ENCODE peak calls at places on chromosomes 16 and 17, in eight cellular contexts. N, W, S, D, U, I, H and G are unnamed samples.

GRCh38 chr17:30376621-30377452 is 1.9 kb upstream of the CPD start:
- DNase-seq in W (no peak), N (peak), H (peak), U (peak), S (no peak), I (peak), D (peak), G (no peak)

GRCh38 chr16:53781023-53781605 is 77.2 kb downstream of the FTO start:
- DNase-seq in N (no peak), I (no peak), S (no peak), H (no peak), U (no peak), W (no peak), D (no peak), G (no peak)

GRCh38 chr17:60600490-60601431 is 768 bp downstream of the PPM1D start:
- DNase-seq in N (peak), H (peak), D (peak), S (peak), I (peak), U (peak), W (peak), G (peak)

GRCh38 chr16:3587547-3588110 is 10.4 kb upstream of the NLRC3 start:
- DNase-seq in U (no peak), W (no peak), H (no peak), S (no peak), I (no peak), N (no peak), D (no peak), G (no peak)

GRCh38 chr17:5513610-5514009 is 27.2 kb downstream of the MIS12 start:
- DNase-seq in I (no peak), S (no peak), H (no peak), W (no peak), U (no peak), D (no peak), N (no peak), G (no peak)

GRCh38 chr16:29705030-29705429 is 26.1 kb downstream of the QPRT start:
- DNase-seq in I (no peak), S (no peak), N (no peak), D (no peak), U (no peak), W (no peak), H (no peak), G (no peak)

GRCh38 chr17:79669861-79670260 is 59.0 kb upstream of the RBFOX3 start:
- DNase-seq in H (no peak), D (no peak), W (no peak), U (no peak), S (no peak), I (no peak), N (no peak), G (no peak)

GRCh38 chr16:2244926-2245795 is 6.2 kb downstream of the ECI1 start:
- DNase-seq in W (no peak), H (no peak), N (no peak), U (no peak), I (no peak), S (no peak), D (no peak), G (no peak)

GRCh38 chr16:70432800-70433455 is 6.0 kb downstream of the ST3GAL2 start:
- DNase-seq in D (no peak), H (no peak), N (no peak), I (no peak), U (no peak), S (no peak), W (no peak), G (no peak)

GRCh38 chr17:75271955-75272847 is 1.2 kb upstream of the MIF4GD start:
- DNase-seq in S (no peak), U (no peak), H (no peak), N (no peak), I (no peak), D (no peak), W (no peak), G (no peak)

GRCh38 chr16:65833171-65833871 is 533.2 kb upstream of the CDH5 start:
- DNase-seq in N (peak), S (no peak), W (no peak), H (no peak), I (no peak), U (no peak), D (no peak), G (no peak)

GRCh38 chr17:60107526-60108257 is 29.0 kb upstream of the HEATR6 start:
- DNase-seq in D (no peak), N (no peak), S (peak), W (no peak), H (no peak), U (no peak), I (peak), G (no peak)

GRCh38 chr17:76538281-76538931 is 897 bp upstream of the CYGB start:
- DNase-seq in D (no peak), I (peak), H (no peak), N (no peak), S (no peak), U (no peak), W (no peak), G (no peak)

GRCh38 chr16:54204756-54205155 is 81.8 kb downstream of the IRX3 start:
- DNase-seq in N (no peak), S (no peak), H (peak), D (no peak), W (no peak), I (no peak), U (no peak), G (no peak)

GRCh38 chr16:26709175-26709574 is 357.6 kb upstream of the C16orf82 start:
- DNase-seq in N (no peak), I (no peak), H (no peak), D (no peak), W (no peak), U (no peak), S (no peak), G (no peak)

GRCh38 chr17:68613739-68614298 is 12.7 kb upstream of the FAM20A start:
- DNase-seq in U (no peak), W (no peak), I (peak), N (no peak), D (peak), S (no peak), H (peak), G (no peak)

GRCh38 chr16:4904942-4905615 is 31.9 kb downstream of the PPL start:
- DNase-seq in D (no peak), I (no peak), H (no peak), W (no peak), N (no peak), S (no peak), U (no peak), G (no peak)

GRCh38 chr17:45384047-45384799 is 48.4 kb downstream of the ARHGAP27 start:
- DNase-seq in W (no peak), S (no peak), I (no peak), H (no peak), U (no peak), D (no peak), N (no peak), G (no peak)

GRCh38 chr17:48439473-48439872 is 9.5 kb upstream of the SKAP1 start:
- DNase-seq in U (no peak), N (no peak), I (no peak), W (no peak), H (no peak), D (no peak), S (no peak), G (no peak)

GRCh38 chr17:76484228-76484725 is 16.9 kb downstream of the AANAT start:
- DNase-seq in I (no peak), S (no peak), H (no peak), N (no peak), D (no peak), U (no peak), W (no peak), G (no peak)

GRCh38 chr16:87821346-87822001 is 47.8 kb downstream of the SLC7A5 start:
- DNase-seq in W (no peak), H (no peak), U (no peak), D (no peak), S (no peak), N (no peak), I (no peak), G (no peak)

GRCh38 chr17:35596530-35597233 is 9.6 kb downstream of the AP2B1 start:
- DNase-seq in S (no peak), H (no peak), N (no peak), I (no peak), W (no peak), U (no peak), D (no peak), G (no peak)

GRCh38 chr16:180921-181667 is 835 bp downstream of the HBQ1 start:
- DNase-seq in H (peak), I (peak), U (peak), S (peak), N (no peak), D (peak), W (peak), G (peak)

GRCh38 chr16:1310832-1311200 is 1.4 kb downstream of the UBE2I start:
- DNase-seq in U (no peak), S (no peak), H (no peak), N (no peak), D (no peak), W (no peak), I (no peak), G (no peak)

GRCh38 chr16:81266680-81267095 is 28.2 kb downstream of the BCO1 start:
- DNase-seq in D (peak), S (no peak), W (no peak), U (no peak), N (no peak), I (no peak), H (no peak), G (no peak)

GRCh38 chr16:75116081-75116910 is at the start of gene LDHD:
- DNase-seq in H (no peak), U (no peak), I (peak), S (peak), D (no peak), N (no peak), W (no peak), G (no peak)

GRCh38 chr17:58577696-58578095 is 63.3 kb upstream of the MTMR4 start:
- DNase-seq in W (peak), U (peak), I (peak), N (no peak), S (peak), H (peak), D (peak), G (peak)

GRCh38 chr16:22091721-22092120 is 620 bp upstream of the VWA3A start:
- DNase-seq in H (no peak), W (no peak), N (no peak), S (no peak), U (no peak), I (no peak), D (no peak), G (no peak)

GRCh38 chr17:50558955-50559614 is 1.4 kb upstream of the CACNA1G start:
- DNase-seq in S (no peak), H (no peak), W (no peak), D (no peak), U (no peak), N (no peak), I (no peak), G (no peak)

GRCh38 chr17:39671651-39672521 is 3.6 kb downstream of the PNMT start:
- DNase-seq in I (peak), D (peak), S (peak), U (no peak), N (no peak), H (no peak), W (no peak), G (no peak)